ENCODE peak calls at places on chromosomes 5 and 9, in four cellular contexts. J is lower lobe of right lung; O is CD8-positive, alpha-beta memory T cell; W is K562. I is an unnamed sample.
A peak's percentile ranks its signal among the peaks of the same experiment; 100 is the strongest.

GRCh38 chr5:78550891-78551290 is 97.7 kb downstream of the LHFPL2 start:
- DNase-seq in W (no peak), O (no peak), J (no peak), I (no peak)

GRCh38 chr5:175560011-175560410 is 81.7 kb downstream of the SFXN1 start:
- DNase-seq in J (no peak), W (no peak), O (no peak), I (no peak)

GRCh38 chr9:136624184-136624951 is 38.3 kb upstream of the EGFL7 start:
- DNase-seq in O (no peak), J (no peak), W (no peak), I (no peak)

GRCh38 chr5:153896117-153896516 is 142.6 kb downstream of the FAM114A2 start:
- DNase-seq in O (no peak), J (no peak), W (no peak), I (no peak)

GRCh38 chr5:178131446-178131996 is 707 bp downstream of the RMND5B start:
- DNase-seq in O (no peak), J (no peak), W (no peak), I (no peak)

GRCh38 chr9:127837346-127837745 is 17.1 kb downstream of the ENG start:
- DNase-seq in W (no peak), O (no peak), J (no peak), I (no peak)

GRCh38 chr9:101449071-101449721 is 13.6 kb upstream of the ALDOB start:
- DNase-seq in J (peak; percentile 81), W (peak; percentile 73), O (peak; percentile 16), I (peak; percentile 61)

GRCh38 chr5:77210091-77211012 is at the start of gene PDE8B:
- DNase-seq in O (no peak), W (no peak), J (peak; percentile 49), I (no peak)

GRCh38 chr5:118029807-118030206 is 958.5 kb downstream of the DTWD2 start:
- DNase-seq in W (no peak), O (no peak), J (no peak), I (no peak)

GRCh38 chr5:123037104-123037418 is 536 bp upstream of the PPIC start:
- DNase-seq in W (no peak), J (no peak), O (no peak), I (peak; percentile 7)

GRCh38 chr9:130368631-130369103 is 76.1 kb upstream of the ASS1 start:
- DNase-seq in J (no peak), W (peak; percentile 64), O (no peak), I (no peak)

GRCh38 chr9:89797970-89798369 is 193.2 kb downstream of the GADD45G start:
- DNase-seq in O (no peak), W (no peak), J (peak; percentile 18), I (no peak)

GRCh38 chr9:36831381-36832231 is 202.5 kb downstream of the PAX5 start:
- DNase-seq in O (no peak), W (no peak), J (no peak), I (no peak)

GRCh38 chr9:114286146-114286679 is 36.7 kb upstream of the ORM1 start:
- DNase-seq in O (no peak), J (peak; percentile 3), W (no peak), I (no peak)

GRCh38 chr5:154193636-154194035 is 3.1 kb downstream of the GALNT10 start:
- DNase-seq in W (no peak), J (no peak), O (no peak), I (no peak)

GRCh38 chr5:102867999-102868662 is 113.0 kb downstream of the PAM start:
- DNase-seq in O (no peak), W (no peak), J (no peak), I (no peak)

GRCh38 chr5:171355302-171355724 is 32.3 kb upstream of the NPM1 start:
- DNase-seq in W (no peak), J (no peak), O (peak; percentile 2), I (no peak)

GRCh38 chr5:66828046-66828550 is 231.9 kb downstream of the MAST4 start:
- DNase-seq in O (no peak), W (no peak), J (no peak), I (no peak)

GRCh38 chr5:132498686-132499271 is 8.2 kb upstream of the IRF1 start:
- DNase-seq in O (no peak), J (no peak), W (no peak), I (no peak)

GRCh38 chr5:168686837-168687236 is 107.7 kb upstream of the PANK3 start:
- DNase-seq in W (no peak), J (no peak), O (no peak), I (no peak)

GRCh38 chr5:127519527-127519926 is 2.1 kb downstream of the PRRC1 start:
- DNase-seq in O (no peak), W (no peak), J (no peak), I (no peak)

GRCh38 chr5:149628221-149628620 is 46.9 kb downstream of the ARHGEF37 start:
- DNase-seq in O (no peak), W (no peak), J (no peak), I (no peak)

GRCh38 chr5:168883253-168883880 is 304.2 kb upstream of the PANK3 start:
- DNase-seq in O (no peak), W (no peak), J (no peak), I (no peak)

GRCh38 chr9:135283621-135284020 is 196.0 kb upstream of the PPP1R26 start:
- DNase-seq in O (no peak), W (no peak), J (no peak), I (no peak)

GRCh38 chr9:27505744-27506161 is 18.3 kb upstream of the IFNK start:
- DNase-seq in J (no peak), O (no peak), W (no peak), I (no peak)

GRCh38 chr5:169290895-169291294 is 10.0 kb downstream of the SLIT3 start:
- DNase-seq in W (no peak), O (no peak), J (no peak), I (no peak)

GRCh38 chr5:90909945-90910344 is 351.3 kb downstream of the ADGRV1 start:
- DNase-seq in J (no peak), O (no peak), W (no peak), I (no peak)

GRCh38 chr9:79254900-79255651 is 316.7 kb upstream of the TLE4 start:
- DNase-seq in W (no peak), O (no peak), J (no peak), I (no peak)

GRCh38 chr9:93954436-93955355 is at the start of gene BARX1:
- DNase-seq in J (no peak), W (no peak), O (no peak), I (no peak)

GRCh38 chr9:93956183-93956784 is 1.1 kb upstream of the BARX1 start:
- DNase-seq in J (no peak), W (no peak), O (no peak), I (no peak)

GRCh38 chr9:93953492-93954435 is 1.4 kb downstream of the BARX1 start:
- DNase-seq in W (no peak), J (no peak), O (no peak), I (no peak)

GRCh38 chr9:93952784-93953491 is 2.2 kb downstream of the BARX1 start:
- DNase-seq in O (no peak), W (no peak), J (no peak), I (no peak)

DNA sequence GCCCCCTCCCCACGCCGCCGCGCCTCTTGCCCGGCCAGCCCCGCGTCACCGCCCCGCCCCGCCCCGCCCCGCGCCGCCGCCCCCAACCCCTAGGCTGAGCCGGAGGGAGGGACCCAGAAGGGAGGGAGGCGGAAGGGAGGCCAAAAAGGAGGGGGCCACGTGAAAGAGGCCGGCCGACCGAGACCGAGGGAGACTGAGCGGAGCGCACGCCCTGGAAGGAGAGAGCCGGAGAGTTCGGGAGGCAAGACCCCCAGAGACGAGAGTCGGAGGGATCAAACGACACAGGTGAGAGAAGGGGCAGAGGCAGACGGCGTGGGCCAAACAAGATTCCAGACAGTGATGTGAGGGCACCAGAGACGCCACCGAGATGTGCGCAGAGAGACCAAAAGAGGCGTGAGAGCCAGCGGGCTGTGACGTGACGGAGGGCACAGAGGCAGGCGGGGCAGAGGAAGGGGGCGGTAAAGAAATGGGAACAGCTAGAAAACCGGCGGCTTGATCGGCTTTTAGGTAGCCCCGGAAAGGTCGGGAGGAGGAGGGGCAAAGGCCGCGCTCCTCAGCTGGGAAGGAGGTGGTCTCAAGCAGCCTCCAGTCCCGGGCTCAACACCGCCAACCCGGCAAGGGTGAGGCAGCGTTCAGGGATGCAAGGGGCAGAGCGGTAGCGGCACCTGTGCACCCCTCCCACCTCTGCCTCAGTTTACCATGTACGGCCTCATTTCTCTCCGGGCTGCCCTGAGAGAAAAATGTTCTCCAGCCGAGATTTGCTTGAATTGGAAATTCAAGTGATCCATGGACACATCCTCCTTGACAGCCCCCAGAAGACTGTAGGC is 414 bp upstream of the BARX1 start:
- DNase-seq in O (no peak), W (no peak), J (no peak), I (no peak)
- H3K4me3 ChIP-seq in O (no peak overlapping the region), W (no peak overlapping the region), J (peak overlapping the region; percentile 28), I (no peak overlapping the region)

GRCh38 chr5:140785905-140786686 is at the start of gene PCDHA1:
- DNase-seq in O (no peak), J (peak; percentile 29), W (no peak), I (peak; percentile 3)
- H3K9me3 ChIP-seq in O (peaks cover 13% of the 10 kb centered on the region), J (peaks cover 57% of the 10 kb centered on the region), W (no peaks in the 10 kb centered on the region), I (no peaks in the 10 kb centered on the region)

DNA sequence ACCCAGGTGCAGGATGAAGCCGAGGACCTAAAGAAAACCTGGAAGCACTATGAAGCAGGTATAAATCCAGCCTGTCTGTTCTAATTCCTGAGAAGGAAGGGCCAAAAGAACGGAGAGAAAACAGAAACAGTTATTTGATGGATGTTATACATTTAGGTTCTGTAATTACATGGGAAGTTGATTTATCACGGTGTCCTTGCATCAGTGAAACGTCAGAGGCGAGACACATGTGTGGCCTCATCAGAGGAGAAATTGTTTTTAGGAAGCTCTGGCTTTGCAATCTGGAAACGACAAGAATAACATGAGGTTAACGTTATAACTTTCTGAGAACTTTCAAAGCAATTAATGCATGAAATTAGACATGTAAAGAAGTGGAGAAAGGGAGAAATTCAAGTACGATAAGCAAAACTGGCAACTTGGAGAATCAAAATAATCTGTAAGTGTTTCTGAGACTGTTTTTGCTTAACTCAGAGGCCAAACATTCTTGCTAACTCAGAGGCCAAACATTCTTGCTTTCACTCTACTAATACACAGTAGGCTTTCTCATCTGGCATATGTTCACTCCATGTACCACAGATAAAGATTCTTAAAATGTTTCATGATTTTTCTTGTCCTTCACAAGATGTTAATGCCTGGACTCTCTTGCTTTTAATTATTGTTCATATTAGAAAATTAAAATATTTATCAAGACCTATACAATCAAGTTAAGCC is 932.9 kb downstream of the TLE4 start:
- DNase-seq in O (no peak), W (no peak), J (no peak), I (no peak)
- H3K4me3 ChIP-seq in O (no peak overlapping the region), W (no peak overlapping the region), J (no peak overlapping the region), I (no peak overlapping the region)

GRCh38 chr5:114544561-114544960 is 182.7 kb downstream of the KCNN2 start:
- DNase-seq in W (no peak), J (no peak), O (no peak), I (no peak)
- H3K9me3 ChIP-seq in W (no peaks in the 10 kb centered on the region), J (no peaks in the 10 kb centered on the region), O (no peaks in the 10 kb centered on the region), I (no peaks in the 10 kb centered on the region)

GRCh38 chr5:56588125-56588516 is 227.2 kb upstream of the MAP3K1 start:
- DNase-seq in O (no peak), W (no peak), J (no peak), I (no peak)
- H3K4me3 ChIP-seq in O (peak overlapping the region; percentile 24), W (no peak overlapping the region), J (no peak overlapping the region), I (no peak overlapping the region)